ENCODE peak calls at places on chromosome 2, in ten cellular contexts. R is breast epithelium, C is GM12878, H is pancreas, X is tibial nerve, P is foreskin keratinocyte, Z is WERI-Rb-1, F is cardiac muscle cell, E is suprapubic skin, W is left ventricle myocardium inferior. M is an unnamed sample.

GRCh38 chr2:226114436-226114835 is 685.2 kb downstream of the IRS1 start:
- DNase-seq in R (no peak), C (no peak), H (no peak), X (no peak), P (no peak), Z (no peak), F (peak), E (no peak), W (no peak), M (no peak)

GRCh38 chr2:55096586-55096985 is 46.3 kb upstream of the RTN4 start:
- DNase-seq in R (no peak), C (no peak), H (no peak), X (no peak), P (no peak), Z (no peak), F (no peak), E (no peak), W (no peak), M (no peak)

GRCh38 chr2:75102011-75102410 is 97.3 kb downstream of the TACR1 start:
- DNase-seq in R (no peak), C (no peak), H (no peak), X (no peak), P (no peak), Z (no peak), F (no peak), E (no peak), W (no peak), M (no peak)

GRCh38 chr2:239388236-239389151 is 12.3 kb downstream of the HDAC4 start:
- DNase-seq in R (no peak), C (no peak), H (no peak), X (no peak), P (no peak), Z (no peak), F (no peak), E (no peak), W (no peak), M (no peak)

GRCh38 chr2:98868548-98869271 is 67.3 kb downstream of the CRACDL start:
- DNase-seq in R (no peak), C (no peak), H (no peak), X (no peak), P (no peak), Z (no peak), F (no peak), E (no peak), W (no peak), M (peak)

GRCh38 chr2:42813773-42814172 is 21.4 kb upstream of the HAAO start:
- DNase-seq in R (no peak), C (no peak), H (no peak), X (no peak), P (no peak), Z (no peak), F (no peak), E (no peak), W (no peak), M (no peak)

GRCh38 chr2:207330912-207331311 is 165.2 kb upstream of the KLF7 start:
- DNase-seq in R (no peak), C (peak), H (no peak), X (no peak), P (peak), Z (no peak), F (peak), E (no peak), W (no peak), M (peak)

GRCh38 chr2:181998045-181998444 is 12.4 kb downstream of the PPP1R1C start:
- DNase-seq in R (no peak), C (no peak), H (no peak), X (no peak), P (no peak), Z (no peak), F (no peak), E (no peak), W (no peak), M (no peak)

GRCh38 chr2:165067958-165068612 is 112.8 kb upstream of the SLC38A11 start:
- DNase-seq in R (no peak), C (no peak), H (peak), X (no peak), P (no peak), Z (peak), F (peak), E (no peak), W (peak), M (no peak)

GRCh38 chr2:189104926-189105325 is 74.6 kb downstream of the COL5A2 start:
- DNase-seq in R (no peak), C (no peak), H (no peak), X (no peak), P (no peak), Z (no peak), F (peak), E (no peak), W (no peak), M (no peak)

GRCh38 chr2:181553244-181553643 is 96.1 kb downstream of the ITGA4 start:
- DNase-seq in R (no peak), C (no peak), H (no peak), X (no peak), P (no peak), Z (no peak), F (no peak), E (no peak), W (no peak), M (no peak)

GRCh38 chr2:35292269-35292668 is 1063.3 kb upstream of the CRIM1 start:
- DNase-seq in R (no peak), C (no peak), H (no peak), X (no peak), P (no peak), Z (no peak), F (no peak), E (no peak), W (no peak), M (no peak)

GRCh38 chr2:35294636-35295263 is 1060.8 kb upstream of the CRIM1 start:
- DNase-seq in R (no peak), C (no peak), H (no peak), X (no peak), P (no peak), Z (no peak), F (no peak), E (no peak), W (no peak), M (no peak)

GRCh38 chr2:35297403-35297802 is 1058.2 kb upstream of the CRIM1 start:
- DNase-seq in R (no peak), C (no peak), H (no peak), X (no peak), P (no peak), Z (no peak), F (no peak), E (no peak), W (no peak), M (no peak)

GRCh38 chr2:35298493-35298892 is 1057.1 kb upstream of the CRIM1 start:
- DNase-seq in R (peak), C (no peak), H (no peak), X (no peak), P (peak), Z (no peak), F (peak), E (no peak), W (no peak), M (no peak)

GRCh38 chr2:35293261-35293660 is 1062.3 kb upstream of the CRIM1 start:
- DNase-seq in R (no peak), C (no peak), H (no peak), X (no peak), P (no peak), Z (no peak), F (no peak), E (no peak), W (no peak), M (no peak)
- H3K27ac ChIP-seq in R (no peak), C (no peak), H (no peak), X (no peak), P (no peak), Z (no peak), F (no peak), E (no peak), W (no peak), M (no peak)

DNA sequence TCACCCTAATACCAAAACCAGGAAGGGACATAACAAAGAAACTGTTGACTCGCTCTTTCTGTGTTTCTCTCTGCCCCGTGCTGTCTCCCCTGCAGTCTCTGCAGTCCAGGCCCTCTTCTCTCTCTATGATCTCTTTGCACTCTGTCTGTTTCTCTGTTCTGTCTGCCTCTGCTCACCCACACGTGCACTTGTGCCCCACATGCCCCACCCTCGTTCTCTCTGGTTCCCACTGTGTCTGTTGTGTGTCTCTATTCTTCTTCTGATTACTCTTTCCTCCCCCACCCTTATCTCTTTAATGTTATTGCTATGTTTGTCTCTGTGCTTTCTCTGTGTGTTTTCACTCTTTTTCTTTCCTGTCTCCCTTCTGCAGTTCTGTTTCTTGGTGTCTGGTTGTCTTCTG is 54.0 kb downstream of the NAT8 start:
- DNase-seq in R (no peak), C (no peak), H (no peak), X (no peak), P (no peak), Z (no peak), F (peak), E (no peak), W (no peak), M (no peak)
- TF ChIP-seq CTCF in R (no peak), C (no peak), H (no peak), X (no peak), P (no peak), Z (no peak), F (no peak), E (no peak), W (no peak), M (no peak)

DNA sequence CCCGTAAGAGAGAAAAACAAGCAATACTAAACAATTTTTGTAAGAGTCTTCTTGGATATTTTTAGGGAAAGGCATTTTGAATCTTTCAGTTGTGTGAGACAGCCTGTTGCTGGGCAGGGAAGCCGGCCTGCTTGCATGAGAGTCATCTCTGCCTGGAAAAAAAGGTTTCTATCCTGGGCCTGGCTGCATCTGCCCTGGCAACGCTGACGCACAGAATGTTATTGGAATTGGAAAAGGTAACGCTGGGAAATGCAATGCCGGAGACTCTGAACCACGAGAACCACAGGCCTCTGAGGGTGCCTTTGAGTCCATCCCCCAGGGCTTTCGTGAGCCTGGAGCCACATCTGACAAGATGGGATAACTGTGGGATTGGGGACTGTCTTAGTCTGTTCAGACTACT is 17.9 kb upstream of the NPAS2 start:
- DNase-seq in R (no peak), C (no peak), H (no peak), X (no peak), P (no peak), Z (no peak), F (no peak), E (no peak), W (no peak), M (no peak)
- H3K27ac ChIP-seq in R (no peak), C (no peak), H (no peak), X (no peak), P (no peak), Z (no peak), F (no peak), E (no peak), W (no peak), M (no peak)

DNA sequence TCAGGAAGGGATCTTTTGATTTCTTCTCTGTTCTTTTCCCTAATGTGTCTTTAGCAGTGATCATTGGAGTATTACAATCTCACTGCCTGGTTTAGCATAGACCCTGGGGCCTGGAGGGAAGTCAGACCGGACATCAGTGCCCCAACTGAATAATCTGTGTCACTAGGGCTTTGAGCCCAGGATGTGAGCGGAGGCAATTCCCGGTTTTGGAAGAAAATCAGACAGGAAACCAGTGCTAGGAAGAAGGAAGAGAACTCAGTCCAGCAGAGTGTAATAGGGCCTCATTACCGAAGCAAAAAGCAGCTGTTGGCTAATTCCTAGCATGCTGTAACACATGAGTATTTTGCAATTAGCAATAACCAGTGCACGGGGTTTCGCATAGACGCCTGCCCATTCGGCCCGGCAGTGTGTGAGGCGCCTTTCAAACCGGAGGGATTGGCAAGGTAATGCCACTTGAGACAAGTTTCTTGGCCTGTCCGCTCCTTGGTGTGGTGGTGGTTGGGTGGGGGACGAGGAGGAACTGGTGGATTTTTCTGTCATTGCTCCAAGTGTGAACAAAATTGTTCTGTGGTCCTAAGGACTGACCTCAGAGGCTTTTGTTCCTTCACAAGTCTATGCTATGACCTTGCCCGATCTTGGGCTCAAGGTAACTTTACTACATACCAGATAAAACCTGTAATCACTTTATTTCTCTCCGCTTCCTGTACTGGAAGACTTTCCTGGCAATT is 2.8 kb downstream of the FOSL2 start:
- DNase-seq in R (peak), C (no peak), H (no peak), X (no peak), P (peak), Z (no peak), F (peak), E (peak), W (peak), M (no peak)
- TF ChIP-seq CTCF in R (no peak), C (no peak), H (no peak), X (no peak), P (no peak), Z (no peak), F (no peak), E (no peak), W (no peak), M (no peak)

DNA sequence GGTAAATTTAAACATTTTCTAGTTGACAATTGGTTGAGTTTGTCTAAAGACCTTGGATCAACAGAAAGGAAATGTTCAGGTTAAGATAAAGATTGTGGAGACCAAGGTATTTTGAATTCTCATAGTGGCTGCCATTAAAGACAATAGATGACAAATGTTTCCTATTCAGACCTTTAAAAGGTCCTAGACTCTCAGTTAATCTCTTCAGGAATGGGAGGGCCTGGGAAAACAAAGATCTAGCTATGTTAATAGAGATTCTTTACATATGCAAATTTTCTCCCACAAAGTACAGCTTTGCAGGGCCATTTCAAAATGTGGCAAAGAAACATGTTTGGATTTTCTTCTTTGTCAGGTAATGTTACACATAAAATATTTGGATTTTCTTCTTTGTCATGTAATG is 403.9 kb downstream of the SPAG16 start:
- DNase-seq in R (no peak), C (no peak), H (no peak), X (no peak), P (no peak), Z (no peak), F (no peak), E (no peak), W (no peak), M (no peak)
- H3K27ac ChIP-seq in R (no peak), C (no peak), H (no peak), X (no peak), P (no peak), Z (no peak), F (no peak), E (no peak), W (no peak), M (no peak)